ENCODE peak calls at places on chromosomes 13 and 19, in eight cellular contexts. H is mammary epithelial cell, K is OCI-LY7, F is GM23248, S is astrocyte, R is H9, O is hepatocyte, Q is neural progenitor cell. P is an unnamed sample. For H3K79me2, the result is how much of the 10 kb centered on the place peaks cover.

GRCh38 chr13:48144413-48145035 is 49.6 kb upstream of the MED4 start:
- DNase-seq in H (no peak), K (peak), F (peak), S (peak), R (no peak), O (no peak), Q (no peak), P (no peak)

GRCh38 chr19:54373781-54374266 is 9.1 kb upstream of the LAIR1 start:
- DNase-seq in H (no peak), K (no peak), F (no peak), S (no peak), R (no peak), O (no peak), Q (no peak), P (no peak)

GRCh38 chr13:36192166-36192565 is 22.2 kb downstream of the SOHLH2 start:
- DNase-seq in H (no peak), K (no peak), F (peak), S (no peak), R (no peak), O (no peak), Q (no peak), P (peak)

GRCh38 chr13:112161441-112162301 is 94.7 kb downstream of the SOX1 start:
- DNase-seq in H (no peak), K (no peak), F (no peak), S (no peak), R (peak), O (no peak), Q (peak), P (peak)

GRCh38 chr19:14477417-14478112 is 2.4 kb upstream of the PTGER1 start:
- DNase-seq in H (no peak), K (no peak), F (no peak), S (no peak), R (no peak), O (no peak), Q (no peak), P (no peak)

GRCh38 chr19:49746206-49746958 is 16.7 kb downstream of the TSKS start:
- DNase-seq in H (no peak), K (peak), F (peak), S (peak), R (peak), O (no peak), Q (peak), P (peak)

GRCh38 chr19:29119582-29119981 is 93.4 kb downstream of the UQCRFS1 start:
- DNase-seq in H (no peak), K (no peak), F (peak), S (no peak), R (peak), O (peak), Q (peak), P (peak)

GRCh38 chr19:10112037-10112751 is 701 bp downstream of the P2RY11 start:
- DNase-seq in H (no peak), K (no peak), F (peak), S (no peak), R (no peak), O (no peak), Q (no peak), P (no peak)

GRCh38 chr19:54159352-54160181 is at the start of gene LENG1:
- DNase-seq in H (peak), K (peak), F (peak), S (peak), R (peak), O (peak), Q (peak), P (peak)

GRCh38 chr13:31119966-31120733 is 41.6 kb downstream of the HSPH1 start:
- DNase-seq in H (no peak), K (no peak), F (no peak), S (no peak), R (no peak), O (no peak), Q (no peak), P (peak)

GRCh38 chr19:6249296-6249695 is 30.5 kb downstream of the MLLT1 start:
- DNase-seq in H (no peak), K (peak), F (no peak), S (peak), R (no peak), O (no peak), Q (no peak), P (no peak)

GRCh38 chr19:1774999-1775772 is 21.9 kb downstream of the ONECUT3 start:
- DNase-seq in H (no peak), K (peak), F (peak), S (no peak), R (peak), O (no peak), Q (no peak), P (peak)

GRCh38 chr13:20174656-20175405 is 14.0 kb upstream of the GJA3 start:
- DNase-seq in H (peak), K (no peak), F (peak), S (peak), R (peak), O (peak), Q (no peak), P (no peak)

GRCh38 chr19:11457115-11457514 is 21.7 kb downstream of the PRKCSH start:
- DNase-seq in H (no peak), K (no peak), F (no peak), S (no peak), R (no peak), O (peak), Q (no peak), P (no peak)

GRCh38 chr19:32458500-32459123 is 53.0 kb downstream of the DPY19L3 start:
- DNase-seq in H (no peak), K (no peak), F (peak), S (no peak), R (no peak), O (no peak), Q (no peak), P (no peak)

GRCh38 chr19:3506384-3507340 is 551 bp downstream of the FZR1 start:
- DNase-seq in H (peak), K (peak), F (peak), S (no peak), R (no peak), O (peak), Q (peak), P (peak)

GRCh38 chr13:25215253-25215575 is 43.1 kb upstream of the AMER2 start:
- DNase-seq in H (no peak), K (no peak), F (no peak), S (no peak), R (no peak), O (no peak), Q (no peak), P (no peak)

GRCh38 chr13:51764184-51765141 is 39.5 kb downstream of the DHRS12 start:
- DNase-seq in H (no peak), K (no peak), F (peak), S (peak), R (no peak), O (peak), Q (no peak), P (no peak)

GRCh38 chr19:41957838-41958366 is 1.2 kb downstream of the RABAC1 start:
- DNase-seq in H (peak), K (peak), F (peak), S (peak), R (peak), O (peak), Q (peak), P (peak)

GRCh38 chr13:44903596-44903995 is 85.7 kb downstream of the NUFIP1 start:
- DNase-seq in H (no peak), K (no peak), F (peak), S (peak), R (no peak), O (peak), Q (peak), P (no peak)

GRCh38 chr13:74675185-74675584 is 541.0 kb upstream of the KLF12 start:
- DNase-seq in H (peak), K (no peak), F (peak), S (peak), R (no peak), O (no peak), Q (no peak), P (no peak)

GRCh38 chr13:59745395-59745788 is 418.3 kb downstream of the DIAPH3 start:
- DNase-seq in H (peak), K (no peak), F (peak), S (peak), R (no peak), O (peak), Q (no peak), P (no peak)
- H3K4me2 ChIP-seq in H (no peak), K (no peak), F (peak), S (peak), R (no peak), O (peak), Q (peak), P (no peak)

DNA sequence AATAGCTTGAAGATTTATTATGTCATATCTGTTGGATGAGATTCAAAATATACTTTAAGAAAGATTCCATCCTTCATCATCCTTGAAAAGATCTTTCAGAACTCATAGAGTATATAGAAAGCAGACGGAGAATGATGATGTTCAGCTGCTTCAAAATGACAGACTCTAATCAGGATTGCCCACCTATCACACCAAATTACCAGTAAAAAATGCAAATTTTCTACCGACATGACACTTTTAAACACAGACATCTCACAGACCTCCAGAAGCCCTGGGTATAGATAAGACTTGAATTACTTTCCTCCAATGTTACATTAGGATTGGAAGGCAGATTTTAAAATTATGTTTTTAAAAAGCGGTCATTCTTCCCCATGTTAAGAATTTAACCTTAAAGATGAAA is 235.5 kb downstream of the GPC6 start:
- DNase-seq in H (no peak), K (no peak), F (no peak), S (no peak), R (no peak), O (no peak), Q (no peak), P (no peak)
- H3K79me2 ChIP-seq in H (under half), K (under half), F (under half), S (under half), R (under half), O (half or more), Q (under half), P (under half)

DNA sequence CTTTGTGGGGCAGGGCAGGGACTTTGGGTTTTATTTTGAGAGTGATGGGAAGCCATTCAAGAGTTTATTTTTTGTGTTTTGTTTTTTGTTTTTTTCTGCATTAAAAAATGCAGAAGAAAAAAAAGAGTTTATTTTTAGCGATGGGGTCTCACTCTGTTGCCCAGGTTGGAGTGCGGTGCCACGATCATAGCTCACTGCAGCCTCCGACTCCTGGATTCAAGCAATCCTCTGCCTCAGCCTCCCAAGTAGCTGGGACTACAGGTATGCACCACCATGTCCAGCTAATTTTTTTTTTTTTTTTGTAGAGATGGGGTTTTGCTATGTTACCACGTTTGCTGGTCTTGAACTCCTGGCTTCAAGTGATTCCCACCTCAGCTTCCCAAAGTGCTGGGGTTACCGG is 12.5 kb upstream of the CA11 start:
- DNase-seq in H (no peak), K (no peak), F (no peak), S (no peak), R (no peak), O (no peak), Q (no peak), P (no peak)
- H3K4me2 ChIP-seq in H (no peak), K (no peak), F (no peak), S (no peak), R (no peak), O (no peak), Q (no peak), P (no peak)

DNA sequence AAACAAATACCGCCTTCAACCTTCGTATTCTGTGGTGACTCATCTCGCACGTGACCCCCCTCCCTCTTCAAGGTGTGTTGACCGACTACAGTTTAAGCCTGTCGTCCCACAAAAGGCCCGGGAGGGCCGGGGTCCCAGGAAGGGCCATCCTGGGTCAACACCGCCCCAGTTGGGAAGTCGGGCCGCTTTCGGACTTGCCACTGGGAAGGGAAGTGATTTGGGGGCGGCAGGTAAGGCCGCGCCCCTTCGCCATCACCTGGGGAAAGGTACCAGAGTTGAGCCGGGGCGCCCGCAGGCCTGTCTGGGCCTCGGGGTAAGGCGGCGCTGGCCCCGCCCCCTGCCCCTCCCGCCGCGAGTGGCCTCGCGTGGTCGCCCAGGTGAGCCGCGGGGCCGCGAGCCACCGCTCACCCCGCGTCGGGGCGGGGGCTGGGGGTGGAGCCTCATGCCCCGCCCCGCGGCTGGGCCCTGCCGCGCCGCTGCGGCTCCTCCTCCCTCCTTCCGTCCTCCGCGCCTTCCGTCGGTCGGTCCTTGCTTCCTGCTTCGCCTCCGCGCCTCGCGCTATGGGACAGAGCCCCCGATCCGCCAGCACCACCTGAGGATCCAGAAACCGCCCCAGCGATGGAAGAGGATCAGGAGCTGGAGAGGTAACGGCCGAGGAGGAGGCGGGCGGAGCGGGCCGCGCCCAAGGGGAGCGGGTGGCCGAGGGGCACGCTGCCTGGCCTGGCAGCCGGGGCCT is at the start of gene POLR1D:
- DNase-seq in H (peak), K (peak), F (peak), S (peak), R (peak), O (peak), Q (peak), P (peak)
- H3K79me2 ChIP-seq in H (half or more), K (half or more), F (half or more), S (half or more), R (under half), O (half or more), Q (half or more), P (half or more)

DNA sequence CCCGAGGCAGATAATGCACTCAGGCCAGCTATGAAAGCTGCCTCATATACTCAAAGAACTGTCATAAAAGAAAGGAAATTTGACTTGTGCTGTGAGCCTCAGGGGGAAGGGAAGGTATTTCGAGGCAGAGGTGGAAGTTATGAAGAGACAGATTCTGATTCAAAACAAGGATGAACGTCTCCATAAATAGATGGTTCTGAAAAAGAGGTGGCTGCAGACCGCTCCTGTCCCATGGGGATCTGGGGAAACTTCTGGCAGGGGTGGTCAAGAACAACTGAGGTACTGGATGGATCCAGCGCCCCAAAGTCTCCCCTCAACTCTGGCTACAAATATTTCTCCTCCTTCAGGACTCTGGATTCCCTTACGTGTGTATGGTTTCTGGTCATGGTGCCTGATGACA is 168.1 kb upstream of the IRS2 start:
- DNase-seq in H (no peak), K (no peak), F (no peak), S (no peak), R (no peak), O (no peak), Q (no peak), P (no peak)
- H3K4me2 ChIP-seq in H (no peak), K (no peak), F (no peak), S (no peak), R (no peak), O (no peak), Q (no peak), P (no peak)

DNA sequence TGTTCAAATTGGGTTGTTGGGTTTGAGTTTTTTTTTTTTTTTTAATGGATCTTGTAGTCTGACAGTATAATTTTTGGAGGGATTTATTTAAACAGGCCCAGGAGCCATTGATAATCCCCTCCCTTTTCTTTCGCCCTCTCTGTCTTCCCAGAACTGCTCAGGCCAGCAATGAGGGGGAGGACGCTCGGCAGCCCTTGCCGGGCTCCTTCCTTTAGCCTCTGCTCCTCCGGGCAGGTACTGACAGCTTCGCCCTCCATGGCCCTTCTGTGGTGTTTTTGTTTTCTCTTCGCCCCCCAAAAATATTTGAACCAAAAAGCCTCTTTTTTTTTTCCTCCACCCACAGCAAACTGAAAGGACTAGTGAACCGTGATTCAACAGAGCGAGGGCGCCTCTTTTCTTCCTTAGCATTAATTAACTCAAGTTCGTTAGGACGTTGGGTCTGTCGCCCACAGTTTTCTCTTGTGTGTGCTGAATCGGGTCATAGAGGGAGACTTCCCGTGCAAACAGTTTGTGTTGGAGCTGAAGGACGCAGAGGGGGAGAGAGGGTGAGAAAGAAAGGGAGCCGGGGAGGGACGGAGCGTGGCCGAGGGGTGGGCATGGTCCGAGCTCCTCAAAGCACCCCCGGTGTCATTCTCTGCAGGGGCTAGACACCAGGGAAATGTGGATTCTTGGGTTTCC is 21.5 kb downstream of the NFIX start:
- DNase-seq in H (peak), K (no peak), F (peak), S (no peak), R (no peak), O (no peak), Q (peak), P (peak)
- H3K79me2 ChIP-seq in H (half or more), K (under half), F (half or more), S (half or more), R (under half), O (half or more), Q (under half), P (under half)

GRCh38 chr13:98564204-98564603 is 12.7 kb downstream of the STK24 start:
- DNase-seq in H (no peak), K (no peak), F (peak), S (no peak), R (no peak), O (no peak), Q (no peak), P (no peak)

GRCh38 chr13:98557934-98558630 is 18.8 kb downstream of the STK24 start:
- DNase-seq in H (no peak), K (no peak), F (peak), S (peak), R (no peak), O (no peak), Q (no peak), P (no peak)

GRCh38 chr13:98567140-98567539 is 9.8 kb downstream of the STK24 start:
- DNase-seq in H (no peak), K (no peak), F (no peak), S (no peak), R (no peak), O (no peak), Q (no peak), P (no peak)

GRCh38 chr13:98565726-98566577 is 11.0 kb downstream of the STK24 start:
- DNase-seq in H (no peak), K (peak), F (peak), S (peak), R (no peak), O (no peak), Q (no peak), P (no peak)

DNA sequence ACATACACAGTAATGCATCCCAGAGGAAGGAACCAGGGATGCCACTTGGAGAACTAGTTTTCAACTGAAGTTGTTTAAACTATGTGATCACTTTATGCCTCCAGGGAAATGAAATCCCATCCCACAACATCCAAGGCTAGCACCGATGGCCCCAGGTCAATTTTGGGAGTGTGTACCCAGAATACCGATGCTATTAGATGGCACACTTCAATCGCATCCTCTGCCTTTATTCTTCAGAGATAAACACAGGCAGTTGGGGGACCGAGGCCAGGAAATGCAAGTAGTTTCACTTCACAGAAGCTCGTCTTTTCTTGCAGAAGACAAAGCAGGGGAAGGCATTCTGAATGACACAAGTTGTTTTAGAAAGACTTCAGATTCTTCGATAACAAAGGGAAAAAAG is 13.8 kb downstream of the STK24 start:
- DNase-seq in H (no peak), K (peak), F (peak), S (no peak), R (no peak), O (no peak), Q (no peak), P (peak)
- H3K4me2 ChIP-seq in H (no peak), K (peak), F (peak), S (peak), R (peak), O (no peak), Q (peak), P (peak)

DNA sequence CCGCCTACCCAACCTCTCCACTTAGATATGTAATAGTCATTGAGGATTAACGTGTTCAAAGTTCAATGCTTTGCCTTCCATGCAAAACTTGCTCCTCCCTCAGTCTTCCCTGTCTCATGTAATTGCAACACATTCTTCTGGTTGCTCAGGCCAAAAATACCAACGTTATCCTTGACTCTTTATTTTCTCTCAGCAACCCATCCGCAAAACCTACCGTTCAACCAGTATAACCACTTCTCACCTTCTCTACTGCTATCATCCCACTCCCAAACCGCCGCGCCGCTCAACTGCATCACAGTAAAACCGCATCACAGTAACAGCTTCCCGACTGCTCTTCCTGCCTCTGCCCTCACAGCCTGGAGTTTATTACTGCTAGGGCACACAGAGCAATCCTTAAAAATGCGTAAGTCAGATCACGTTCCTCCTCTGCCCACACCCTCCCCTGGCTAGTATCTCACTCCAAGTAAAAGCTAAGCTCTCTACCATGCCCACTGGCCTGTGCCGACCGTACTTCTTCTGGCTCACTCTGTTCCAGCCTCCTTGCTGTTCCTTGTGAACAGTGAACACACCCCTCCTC is 8.2 kb downstream of the MTIF3 start:
- DNase-seq in H (no peak), K (no peak), F (no peak), S (no peak), R (no peak), O (peak), Q (no peak), P (peak)
- H3K79me2 ChIP-seq in H (under half), K (under half), F (under half), S (under half), R (under half), O (under half), Q (under half), P (under half)